ENCODE peak calls at places on chromosomes 5 and 9, in ten cellular contexts. O, Z, R, P, B, K, I, V, H and Q are unnamed samples.

GRCh38 chr9:94786586-94786985 is 60.1 kb downstream of the AOPEP start:
- DNase-seq in O (no peak), Z (no peak), R (no peak), P (no peak), B (no peak), K (no peak), I (no peak), V (no peak), H (no peak), Q (no peak)

GRCh38 chr5:25414746-25415145 is 770.0 kb upstream of the CDH10 start:
- DNase-seq in O (no peak), Z (no peak), R (no peak), P (peak), B (no peak), K (no peak), I (no peak), V (peak), H (no peak), Q (no peak)

GRCh38 chr5:31663519-31663918 is 24.6 kb downstream of the PDZD2 start:
- DNase-seq in O (peak), Z (no peak), R (peak), P (no peak), B (no peak), K (peak), I (no peak), V (peak), H (no peak), Q (no peak)

GRCh38 chr9:18982246-18982589 is 50.8 kb downstream of the SAXO1 start:
- DNase-seq in O (no peak), Z (peak), R (no peak), P (peak), B (no peak), K (no peak), I (peak), V (no peak), H (no peak), Q (no peak)

GRCh38 chr5:107248065-107248695 is 422.6 kb downstream of the EFNA5 start:
- DNase-seq in O (peak), Z (peak), R (peak), P (peak), B (peak), K (peak), I (peak), V (no peak), H (peak), Q (peak)

GRCh38 chr9:89746385-89747116 is 141.7 kb downstream of the GADD45G start:
- DNase-seq in O (no peak), Z (no peak), R (peak), P (no peak), B (no peak), K (peak), I (peak), V (no peak), H (peak), Q (peak)

GRCh38 chr5:175895701-175896102 is 24.3 kb downstream of the CPLX2 start:
- DNase-seq in O (no peak), Z (peak), R (no peak), P (no peak), B (no peak), K (no peak), I (no peak), V (no peak), H (no peak), Q (no peak)

GRCh38 chr9:124248992-124249391 is 8.8 kb upstream of the NEK6 start:
- DNase-seq in O (no peak), Z (no peak), R (peak), P (no peak), B (no peak), K (no peak), I (no peak), V (no peak), H (no peak), Q (no peak)

GRCh38 chr5:131281133-131281867 is 17.4 kb downstream of the CDC42SE2 start:
- DNase-seq in O (peak), Z (no peak), R (no peak), P (peak), B (no peak), K (no peak), I (no peak), V (no peak), H (no peak), Q (no peak)

GRCh38 chr5:601771-602465 is 10.2 kb upstream of the CEP72 start:
- DNase-seq in O (no peak), Z (no peak), R (no peak), P (no peak), B (no peak), K (no peak), I (no peak), V (no peak), H (no peak), Q (no peak)

GRCh38 chr5:58246521-58246944 is 213.4 kb downstream of the PLK2 start:
- DNase-seq in O (no peak), Z (no peak), R (no peak), P (no peak), B (no peak), K (no peak), I (no peak), V (no peak), H (no peak), Q (no peak)

GRCh38 chr5:37837101-37838032 is 2.5 kb downstream of the GDNF start:
- DNase-seq in O (peak), Z (peak), R (peak), P (peak), B (peak), K (peak), I (peak), V (peak), H (peak), Q (peak)

GRCh38 chr5:163596536-163596935 is 91.1 kb downstream of the MAT2B start:
- DNase-seq in O (no peak), Z (no peak), R (no peak), P (no peak), B (no peak), K (no peak), I (no peak), V (no peak), H (no peak), Q (peak)

GRCh38 chr5:73387630-73388370 is 60.8 kb downstream of the FOXD1 start:
- DNase-seq in O (peak), Z (peak), R (no peak), P (no peak), B (no peak), K (no peak), I (no peak), V (peak), H (peak), Q (peak)

GRCh38 chr5:134555889-134556311 is 30.4 kb downstream of the JADE2 start:
- DNase-seq in O (peak), Z (peak), R (peak), P (peak), B (peak), K (peak), I (no peak), V (peak), H (peak), Q (peak)

GRCh38 chr5:83718936-83719495 is 1.6 kb downstream of the HAPLN1 start:
- DNase-seq in O (no peak), Z (no peak), R (no peak), P (no peak), B (no peak), K (no peak), I (no peak), V (no peak), H (no peak), Q (no peak)

GRCh38 chr9:20524776-20525175 is 97.5 kb downstream of the MLLT3 start:
- DNase-seq in O (no peak), Z (no peak), R (peak), P (peak), B (peak), K (no peak), I (no peak), V (no peak), H (no peak), Q (no peak)

GRCh38 chr5:89313804-89314588 is 431.0 kb upstream of the MEF2C start:
- DNase-seq in O (peak), Z (peak), R (peak), P (peak), B (no peak), K (no peak), I (no peak), V (peak), H (peak), Q (peak)

GRCh38 chr9:3337515-3337914 is 188.3 kb downstream of the RFX3 start:
- DNase-seq in O (peak), Z (peak), R (peak), P (peak), B (no peak), K (no peak), I (no peak), V (peak), H (peak), Q (peak)

DNA sequence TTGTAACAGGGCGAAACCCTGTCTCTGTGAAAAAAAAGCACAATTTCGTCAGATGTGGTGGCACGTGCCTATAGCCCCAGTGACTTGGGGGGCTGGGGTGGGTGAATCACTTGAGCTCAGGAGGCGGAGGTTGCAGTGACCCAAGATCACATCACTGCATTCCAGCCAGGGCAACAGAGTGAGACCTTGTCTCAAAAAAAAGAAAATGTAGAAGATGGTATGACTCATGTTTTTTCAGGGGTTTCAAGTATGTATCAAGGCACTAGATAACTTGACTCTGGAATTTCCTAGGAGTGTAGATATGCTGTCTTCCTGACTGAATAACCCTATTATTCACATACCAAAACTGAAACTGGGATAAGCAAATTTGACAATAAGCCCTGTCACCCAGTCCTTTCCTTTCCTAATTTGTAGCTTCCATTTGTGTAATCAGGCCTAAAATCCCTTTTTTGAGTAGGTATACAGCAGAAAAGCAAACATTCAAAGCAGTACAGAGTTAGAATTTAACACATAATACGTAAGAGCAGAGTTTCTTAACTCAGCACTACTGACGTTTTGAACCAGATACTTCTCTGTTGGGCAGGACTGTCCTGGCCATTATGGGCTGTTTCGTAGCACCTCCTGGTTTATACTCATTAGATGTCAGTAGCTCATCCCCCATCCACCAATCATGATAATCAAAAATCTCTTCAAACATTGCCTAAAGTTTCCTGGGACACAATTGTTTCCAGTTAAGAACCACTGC is 17.3 kb upstream of the ANKRD18B start:
- DNase-seq in O (peak), Z (peak), R (peak), P (peak), B (peak), K (no peak), I (no peak), V (peak), H (peak), Q (peak)
- H3K4me3 ChIP-seq in O (peak), Z (peak), R (peak), P (no peak), B (peak), K (no peak), I (no peak), V (peak), H (no peak), Q (peak)

GRCh38 chr5:59450245-59450644 is 443.3 kb downstream of the PDE4D start:
- DNase-seq in O (no peak), Z (no peak), R (peak), P (no peak), B (peak), K (no peak), I (no peak), V (no peak), H (no peak), Q (no peak)
- TF ChIP-seq CTCF in O (no peak), Z (peak), R (peak), P (no peak), B (peak), K (no peak), I (no peak), V (no peak), H (peak), Q (peak)

GRCh38 chr9:129655142-129655541 is 10.3 kb upstream of the PRRX2 start:
- DNase-seq in O (no peak), Z (no peak), R (no peak), P (no peak), B (no peak), K (no peak), I (no peak), V (no peak), H (no peak), Q (no peak)
- H3K4me3 ChIP-seq in O (no peak), Z (no peak), R (no peak), P (no peak), B (no peak), K (no peak), I (no peak), V (no peak), H (no peak), Q (no peak)

GRCh38 chr5:86115164-86115563 is 502.6 kb upstream of the COX7C start:
- DNase-seq in O (no peak), Z (no peak), R (no peak), P (no peak), B (no peak), K (no peak), I (no peak), V (no peak), H (no peak), Q (no peak)

GRCh38 chr5:86118542-86118941 is 499.2 kb upstream of the COX7C start:
- DNase-seq in O (no peak), Z (no peak), R (no peak), P (peak), B (peak), K (no peak), I (no peak), V (no peak), H (no peak), Q (no peak)
- TF ChIP-seq CTCF in O (no peak), Z (peak), R (no peak), P (no peak), B (no peak), K (no peak), I (no peak), V (no peak), H (no peak), Q (no peak)

DNA sequence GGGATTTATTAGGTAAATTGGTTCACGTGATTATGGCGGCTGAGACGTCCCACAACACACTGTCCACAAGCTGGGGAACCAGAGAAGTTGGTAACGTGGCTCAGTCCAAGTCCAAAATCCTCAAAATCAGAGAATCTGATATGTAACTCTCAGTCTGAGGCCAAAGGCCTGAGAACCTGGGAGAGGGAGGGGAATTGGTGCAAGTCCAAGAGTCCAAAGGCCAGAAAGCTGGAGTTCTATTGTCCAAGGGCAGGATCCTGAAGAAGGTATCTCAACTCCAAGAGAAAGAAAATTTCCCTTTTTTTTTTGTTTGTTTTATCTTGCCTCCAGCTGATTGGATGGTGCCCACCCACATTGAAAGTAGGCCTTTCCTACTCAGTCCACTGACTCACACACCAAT is 83.8 kb downstream of the PRDM9 start:
- DNase-seq in O (no peak), Z (no peak), R (no peak), P (no peak), B (no peak), K (no peak), I (no peak), V (no peak), H (no peak), Q (no peak)
- H3K4me3 ChIP-seq in O (no peak), Z (no peak), R (no peak), P (no peak), B (no peak), K (no peak), I (no peak), V (no peak), H (no peak), Q (no peak)

GRCh38 chr9:84166828-84167400 is 173.6 kb downstream of the SLC28A3 start:
- DNase-seq in O (no peak), Z (no peak), R (no peak), P (no peak), B (no peak), K (no peak), I (no peak), V (no peak), H (no peak), Q (no peak)

GRCh38 chr9:84173961-84174360 is 166.6 kb downstream of the SLC28A3 start:
- DNase-seq in O (peak), Z (no peak), R (no peak), P (no peak), B (no peak), K (no peak), I (no peak), V (no peak), H (peak), Q (no peak)

GRCh38 chr9:84174486-84174885 is 166.1 kb downstream of the SLC28A3 start:
- DNase-seq in O (no peak), Z (no peak), R (no peak), P (no peak), B (no peak), K (no peak), I (no peak), V (no peak), H (peak), Q (no peak)

GRCh38 chr9:84169240-84169639 is 171.3 kb downstream of the SLC28A3 start:
- DNase-seq in O (peak), Z (peak), R (peak), P (peak), B (no peak), K (no peak), I (no peak), V (peak), H (peak), Q (no peak)

GRCh38 chr9:84170521-84171141 is 169.9 kb downstream of the SLC28A3 start:
- DNase-seq in O (peak), Z (peak), R (peak), P (peak), B (peak), K (peak), I (peak), V (peak), H (peak), Q (peak)
- TF ChIP-seq CTCF in O (peak), Z (no peak), R (no peak), P (no peak), B (no peak), K (peak), I (peak), V (no peak), H (peak), Q (no peak)

GRCh38 chr5:140145818-140146522 is 20.2 kb downstream of the IGIP start:
- DNase-seq in O (peak), Z (peak), R (peak), P (peak), B (peak), K (peak), I (peak), V (peak), H (peak), Q (peak)
- H3K4me3 ChIP-seq in O (peak), Z (no peak), R (peak), P (peak), B (peak), K (peak), I (peak), V (peak), H (peak), Q (peak)